ENCODE peak calls at places on chromosomes 6 and 20, in six cellular contexts. P, J, S, I, V and Z are unnamed samples.

GRCh38 chr6:39231386-39231785 is 2.1 kb upstream of the KCNK5 start:
- DNase-seq in J (no peak), P (no peak), S (no peak), V (peak; percentile 41), I (no peak), Z (no peak)

GRCh38 chr6:73694711-73695411 is 1.1 kb upstream of the CD109 start:
- DNase-seq in V (no peak), I (no peak), J (no peak), S (no peak), P (no peak), Z (no peak)

GRCh38 chr6:97067045-97067444 is 142.5 kb downstream of the KLHL32 start:
- DNase-seq in S (no peak), V (no peak), P (no peak), J (no peak), I (no peak), Z (no peak)

GRCh38 chr6:132084811-132085509 is 133.8 kb upstream of the CCN2 start:
- DNase-seq in S (peak; percentile 6), P (no peak), J (no peak), I (no peak), V (no peak), Z (peak; percentile 28)

GRCh38 chr20:58651823-58652605 is 931 bp downstream of the STX16 start:
- DNase-seq in I (peak; percentile 17), V (peak; percentile 89), S (peak; percentile 88), P (no peak), J (no peak), Z (peak; percentile 88)

GRCh38 chr20:44407402-44408184 is 52.1 kb downstream of the HNF4A start:
- DNase-seq in I (no peak), J (no peak), V (peak; percentile 37), S (no peak), P (peak; percentile 95), Z (no peak)

GRCh38 chr6:132369526-132369925 is 31.7 kb downstream of the MOXD1 start:
- DNase-seq in V (no peak), S (no peak), J (no peak), I (no peak), P (no peak), Z (no peak)

GRCh38 chr20:52524865-52525264 is 333.3 kb upstream of the ZFP64 start:
- DNase-seq in S (no peak), P (no peak), J (no peak), I (no peak), V (no peak), Z (no peak)

GRCh38 chr6:34928695-34929094 is 39.6 kb downstream of the ANKS1A start:
- DNase-seq in V (no peak), J (no peak), S (no peak), I (no peak), P (no peak), Z (no peak)

GRCh38 chr6:36924131-36924530 is 30.4 kb upstream of the PI16 start:
- DNase-seq in V (no peak), P (no peak), S (no peak), I (no peak), J (no peak), Z (no peak)

GRCh38 chr6:10838794-10839333 is 525 bp upstream of the MAK start:
- DNase-seq in J (no peak), I (no peak), S (peak; percentile 65), V (no peak), P (no peak), Z (peak; percentile 69)

GRCh38 chr6:160996316-160996715 is 4.7 kb downstream of the MAP3K4 start:
- DNase-seq in P (no peak), J (no peak), S (no peak), I (no peak), V (no peak), Z (no peak)

GRCh38 chr6:141561154-141561553 is 571.6 kb upstream of the GJE1 start:
- DNase-seq in J (no peak), I (no peak), S (no peak), P (no peak), V (no peak), Z (no peak)

GRCh38 chr20:7161690-7162089 is 394.2 kb downstream of the BMP2 start:
- DNase-seq in S (no peak), P (no peak), I (no peak), J (no peak), V (no peak), Z (no peak)

GRCh38 chr20:32210206-32210605 is 2.5 kb downstream of the POFUT1 start:
- DNase-seq in J (no peak), P (no peak), S (no peak), I (no peak), V (no peak), Z (no peak)

GRCh38 chr6:11241793-11242201 is 9.3 kb upstream of the NEDD9 start:
- DNase-seq in I (no peak), V (peak; percentile 75), J (no peak), S (no peak), P (no peak), Z (no peak)

GRCh38 chr6:158640519-158640918 is 4.0 kb downstream of the DYNLT1 start:
- DNase-seq in S (no peak), P (no peak), V (no peak), J (no peak), I (no peak), Z (no peak)

GRCh38 chr20:51678041-51678697 is 90.0 kb downstream of the ATP9A start:
- DNase-seq in J (no peak), P (no peak), V (no peak), S (no peak), I (peak; percentile 36), Z (no peak)

GRCh38 chr20:47062226-47062880 is 167.7 kb downstream of the EYA2 start:
- DNase-seq in J (no peak), V (no peak), I (no peak), S (no peak), P (no peak), Z (no peak)

GRCh38 chr20:33697129-33697528 is 10.9 kb upstream of the E2F1 start:
- DNase-seq in P (no peak), J (peak; percentile 95), I (no peak), V (no peak), S (no peak), Z (no peak)

GRCh38 chr6:31836676-31837611 is 9.4 kb downstream of the HSPA1B start:
- DNase-seq in I (no peak), J (no peak), P (no peak), V (no peak), S (no peak), Z (no peak)

GRCh38 chr6:137307163-137307851 is 88.1 kb upstream of the IFNGR1 start:
- DNase-seq in J (no peak), P (no peak), S (no peak), V (no peak), I (no peak), Z (no peak)

GRCh38 chr6:15359335-15359862 is 113.5 kb downstream of the JARID2 start:
- DNase-seq in P (no peak), S (no peak), V (no peak), J (no peak), I (no peak), Z (peak; percentile 56)

GRCh38 chr6:169839493-169839892 is 88.1 kb downstream of the ERMARD start:
- DNase-seq in V (no peak), J (no peak), I (no peak), S (no peak), P (no peak), Z (no peak)

GRCh38 chr20:9202440-9203080 is 133.7 kb downstream of the PLCB4 start:
- DNase-seq in V (no peak), J (no peak), I (no peak), S (no peak), P (no peak), Z (no peak)

GRCh38 chr20:945841-946240 is 29.7 kb upstream of the ANGPT4 start:
- DNase-seq in I (no peak), S (no peak), P (no peak), J (peak; percentile 59), V (no peak), Z (no peak)

GRCh38 chr6:77433888-77434287 is 29.4 kb downstream of the HTR1B start:
- DNase-seq in J (no peak), I (no peak), P (no peak), S (no peak), V (no peak), Z (no peak)

GRCh38 chr6:165889636-165890403 is 226.8 kb upstream of the PDE10A start:
- DNase-seq in I (no peak), J (no peak), P (no peak), S (no peak), V (no peak), Z (peak; percentile 22)

DNA sequence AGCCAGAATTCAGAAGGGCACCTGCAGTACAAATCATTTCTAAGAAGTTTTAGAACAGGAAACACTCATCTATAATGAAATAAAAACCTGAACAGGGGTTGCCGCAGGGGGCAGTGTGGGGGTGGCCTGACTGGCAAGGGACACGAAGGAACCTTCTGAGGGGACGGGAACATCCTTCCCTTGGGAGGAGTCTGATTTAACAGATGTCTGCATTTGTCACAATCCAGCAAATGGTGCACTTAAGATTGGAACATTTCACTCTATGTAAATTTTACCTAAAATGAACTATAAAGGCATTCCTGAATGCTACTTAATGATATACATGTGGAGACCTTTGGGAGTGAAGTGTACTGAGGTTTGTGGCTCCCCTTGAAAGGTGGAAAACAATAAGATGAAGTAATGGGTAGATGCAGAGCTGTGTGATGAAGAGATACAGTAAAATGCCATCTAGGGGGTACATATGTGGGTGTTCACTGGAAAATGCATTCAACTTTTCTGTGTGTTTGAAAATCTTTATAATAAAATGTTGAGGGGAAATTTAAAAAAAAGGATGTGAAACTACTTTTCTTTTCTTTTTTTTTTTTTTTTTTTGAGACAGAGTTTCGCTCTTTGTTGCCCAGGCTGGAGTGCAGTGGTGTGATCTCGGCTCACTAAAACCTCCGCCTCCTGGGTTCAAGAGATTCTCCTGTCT is 89.5 kb downstream of the SNX5 start:
- DNase-seq in P (no peak), I (no peak), J (no peak), V (peak; percentile 65), S (peak; percentile 52), Z (no peak)
- TF ChIP-seq CTCF in P (no peak), I (no peak), J (no peak), V (no peak), S (peak; percentile 50), Z (no peak)

GRCh38 chr6:56995347-56995746 is 40.4 kb downstream of the BEND6 start:
- DNase-seq in J (no peak), S (no peak), I (no peak), V (no peak), P (no peak), Z (no peak)
- TF ChIP-seq CTCF in J (no peak), S (peak; percentile 29), I (no peak), V (no peak), P (peak; percentile 16), Z (no peak)

GRCh38 chr6:167142433-167142761 is 15.4 kb downstream of the GPR31 start:
- DNase-seq in J (no peak), I (no peak), S (no peak), P (no peak), V (no peak), Z (no peak)
- TF ChIP-seq CTCF in J (no peak), I (no peak), S (no peak), P (no peak), V (no peak), Z (no peak)

DNA sequence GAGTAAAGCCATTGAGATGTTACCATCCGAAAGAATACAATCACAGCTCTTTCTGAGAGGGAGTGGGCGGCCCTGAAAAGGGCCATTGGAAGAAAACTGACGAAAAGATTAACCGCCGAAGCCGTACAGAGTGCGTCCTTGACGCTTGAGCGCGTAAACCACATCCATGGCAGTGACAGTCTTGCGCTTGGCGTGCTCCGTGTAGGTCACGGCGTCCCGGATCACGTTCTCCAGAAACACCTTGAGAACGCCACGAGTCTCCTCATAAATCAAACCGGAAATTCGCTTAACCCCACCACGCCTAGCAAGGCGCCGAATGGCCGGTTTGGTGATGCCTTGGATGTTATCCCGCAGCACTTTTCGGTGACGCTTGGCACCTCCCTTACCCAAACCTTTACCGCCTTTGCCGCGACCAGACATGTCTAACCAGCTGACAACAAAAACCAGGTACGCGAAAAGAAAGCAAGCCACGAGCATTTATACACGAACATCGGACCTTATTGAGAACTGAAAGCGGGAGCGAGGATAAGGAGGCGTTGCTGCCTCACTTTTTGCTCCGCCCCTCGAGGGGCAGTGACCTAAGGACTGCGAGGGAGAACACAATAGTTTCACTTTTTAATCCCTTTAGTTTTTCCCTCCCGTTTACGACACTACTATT is 60.3 kb upstream of the HFE start:
- DNase-seq in S (peak; percentile 91), V (peak; percentile 95), I (peak; percentile 94), P (no peak), J (peak; percentile 97), Z (peak; percentile 63)
- TF ChIP-seq CTCF in S (no peak), V (no peak), I (peak; percentile 23), P (no peak), J (no peak), Z (no peak)